ENCODE peak calls at places on chromosomes 12 and 14, in eight cellular contexts. U is left lung, G is NB4, A is spleen, Z is upper lobe of left lung, V is keratinocyte, D is mammary epithelial cell, R is HFFc6. H is an unnamed sample.

GRCh38 chr14:68886109-68886434 is 93.0 kb downstream of the ACTN1 start:
- DNase-seq in Z (no peak), V (no peak), A (no peak), U (peak; percentile 26), G (no peak), R (no peak), D (no peak), H (no peak)

GRCh38 chr12:113186033-113186365 is 478 bp downstream of the RITA1 start:
- DNase-seq in Z (no peak), A (no peak), V (no peak), D (no peak), R (peak; percentile 28), U (no peak), G (peak; percentile 60), H (no peak)

GRCh38 chr12:5973461-5974115 is 28.5 kb upstream of the ANO2 start:
- DNase-seq in U (no peak), R (no peak), Z (no peak), D (no peak), A (no peak), V (no peak), G (no peak), H (no peak)

GRCh38 chr14:104370256-104370870 is 209.2 kb upstream of the C14orf180 start:
- DNase-seq in G (peak; percentile 23), D (no peak), Z (no peak), R (no peak), A (no peak), V (no peak), U (no peak), H (peak; percentile 68)

GRCh38 chr14:97413991-97414717 is 617.0 kb downstream of the VRK1 start:
- DNase-seq in V (no peak), A (no peak), U (no peak), Z (no peak), R (no peak), G (no peak), D (no peak), H (no peak)

GRCh38 chr12:55742719-55743130 is at the start of gene GDF11:
- DNase-seq in U (peak; percentile 75), Z (peak; percentile 81), A (peak; percentile 92), V (no peak), D (peak; percentile 67), R (peak; percentile 72), G (peak; percentile 84), H (peak; percentile 94)

GRCh38 chr14:61323970-61324369 is 2.6 kb downstream of the PRKCH start:
- DNase-seq in A (no peak), Z (no peak), D (no peak), U (no peak), G (no peak), V (no peak), R (no peak), H (no peak)

GRCh38 chr14:95047754-95048153 is 109.6 kb downstream of the DICER1 start:
- DNase-seq in D (no peak), G (no peak), V (no peak), Z (peak; percentile 11), A (peak; percentile 31), U (peak; percentile 10), R (no peak), H (no peak)

GRCh38 chr14:65019944-65020566 is 33.4 kb downstream of the FNTB start:
- DNase-seq in Z (no peak), A (no peak), R (peak; percentile 85), U (no peak), D (peak; percentile 62), G (peak; percentile 79), V (no peak), H (no peak)

GRCh38 chr14:100271247-100271939 is 32.4 kb downstream of the YY1 start:
- DNase-seq in Z (peak; percentile 50), D (peak; percentile 24), A (no peak), U (no peak), G (peak; percentile 37), R (no peak), V (no peak), H (no peak)

GRCh38 chr12:109841356-109841755 is 8.2 kb upstream of the TRPV4 start:
- DNase-seq in R (no peak), U (no peak), Z (no peak), G (no peak), A (no peak), D (no peak), V (no peak), H (no peak)

GRCh38 chr14:52253503-52253902 is 14.0 kb upstream of the PTGDR start:
- DNase-seq in U (no peak), G (no peak), Z (no peak), V (no peak), A (no peak), R (no peak), D (no peak), H (no peak)

GRCh38 chr14:33056213-33056612 is 117.5 kb downstream of the NPAS3 start:
- DNase-seq in V (no peak), D (no peak), G (no peak), R (no peak), Z (no peak), U (no peak), A (no peak), H (no peak)

GRCh38 chr14:75283162-75283883 is 4.7 kb downstream of the FOS start:
- DNase-seq in V (no peak), G (peak; percentile 72), D (peak; percentile 44), A (peak; percentile 76), R (peak; percentile 84), U (peak; percentile 69), Z (peak; percentile 75), H (no peak)

GRCh38 chr12:68374315-68374982 is 42.3 kb upstream of the MDM1 start:
- DNase-seq in D (peak; percentile 17), A (no peak), V (no peak), G (no peak), U (no peak), R (no peak), Z (no peak), H (no peak)

GRCh38 chr14:100031506-100032281 is 33.5 kb upstream of the EVL start:
- DNase-seq in R (peak; percentile 97), A (no peak), G (peak; percentile 80), Z (peak; percentile 59), U (peak; percentile 39), D (peak; percentile 97), V (peak; percentile 80), H (no peak)

GRCh38 chr12:121905746-121906145 is 12.6 kb upstream of the CFAP251 start:
- DNase-seq in A (no peak), R (peak; percentile 59), U (no peak), D (peak; percentile 20), G (no peak), V (no peak), Z (no peak), H (no peak)

GRCh38 chr12:112322882-112323547 is 59.2 kb downstream of the HECTD4 start:
- DNase-seq in G (no peak), D (peak; percentile 21), U (no peak), R (no peak), A (no peak), V (no peak), Z (no peak), H (no peak)

GRCh38 chr12:21773263-21773741 is 1.2 kb downstream of the KCNJ8 start:
- DNase-seq in R (no peak), D (no peak), Z (peak; percentile 63), G (peak; percentile 44), A (no peak), U (peak; percentile 50), V (no peak), H (peak; percentile 78)
- TF ChIP-seq CTCF in R (peak; percentile 44), D (no peak), Z (no peak), G (peak; percentile 54), A (no peak), U (no peak), V (peak; percentile 47), H (no peak)

GRCh38 chr12:41274643-41275042 is 86.5 kb downstream of the PDZRN4 start:
- DNase-seq in A (no peak), U (no peak), G (no peak), V (no peak), R (no peak), D (no peak), Z (no peak), H (no peak)

GRCh38 chr12:41277019-41277770 is 89.1 kb downstream of the PDZRN4 start:
- DNase-seq in R (peak; percentile 36), Z (no peak), U (no peak), G (peak; percentile 60), V (no peak), A (no peak), D (peak; percentile 9), H (no peak)
- TF ChIP-seq CTCF in R (peak; percentile 84), Z (peak; percentile 24), U (peak; percentile 47), G (peak; percentile 57), V (peak; percentile 55), A (peak; percentile 12), D (peak; percentile 66), H (peak; percentile 62)

GRCh38 chr12:24780969-24781368 is 167.9 kb downstream of the BCAT1 start:
- DNase-seq in V (no peak), A (no peak), G (peak; percentile 44), Z (no peak), U (no peak), R (peak; percentile 22), D (peak; percentile 4), H (no peak)

GRCh38 chr12:24773996-24774395 is 174.9 kb downstream of the BCAT1 start:
- DNase-seq in V (no peak), Z (no peak), D (no peak), G (no peak), R (no peak), A (no peak), U (no peak), H (no peak)

GRCh38 chr12:24778486-24779304 is 170.2 kb downstream of the BCAT1 start:
- DNase-seq in U (no peak), A (no peak), R (peak; percentile 17), G (peak; percentile 69), D (peak; percentile 28), V (no peak), Z (no peak), H (no peak)

GRCh38 chr12:24777359-24777758 is 171.5 kb downstream of the BCAT1 start:
- DNase-seq in A (no peak), D (no peak), G (no peak), Z (no peak), U (no peak), R (no peak), V (no peak), H (no peak)

DNA sequence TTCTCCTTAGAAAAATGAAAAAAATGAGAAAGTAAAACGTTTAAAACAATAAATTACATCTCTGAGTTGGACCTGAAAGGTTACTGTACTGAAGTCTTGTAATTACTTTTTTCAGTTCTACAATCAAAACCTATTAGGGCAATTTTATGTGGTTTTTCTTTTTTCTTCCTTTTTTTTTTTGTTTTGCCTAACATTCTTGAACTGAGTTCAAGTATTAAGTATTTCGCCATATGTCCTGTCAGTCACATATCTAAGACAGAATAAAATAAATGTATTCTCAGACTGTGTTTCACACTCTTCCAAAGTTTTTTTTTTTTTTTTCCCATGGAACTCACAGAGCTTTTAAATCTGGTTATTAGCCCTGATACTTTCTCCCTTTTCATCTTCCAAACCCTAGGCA is 172.0 kb downstream of the BCAT1 start:
- DNase-seq in G (no peak), R (no peak), V (no peak), U (no peak), D (no peak), Z (no peak), A (no peak), H (no peak)
- TF ChIP-seq CTCF in G (no peak), R (no peak), V (no peak), U (no peak), D (no peak), Z (no peak), A (no peak), H (no peak)

DNA sequence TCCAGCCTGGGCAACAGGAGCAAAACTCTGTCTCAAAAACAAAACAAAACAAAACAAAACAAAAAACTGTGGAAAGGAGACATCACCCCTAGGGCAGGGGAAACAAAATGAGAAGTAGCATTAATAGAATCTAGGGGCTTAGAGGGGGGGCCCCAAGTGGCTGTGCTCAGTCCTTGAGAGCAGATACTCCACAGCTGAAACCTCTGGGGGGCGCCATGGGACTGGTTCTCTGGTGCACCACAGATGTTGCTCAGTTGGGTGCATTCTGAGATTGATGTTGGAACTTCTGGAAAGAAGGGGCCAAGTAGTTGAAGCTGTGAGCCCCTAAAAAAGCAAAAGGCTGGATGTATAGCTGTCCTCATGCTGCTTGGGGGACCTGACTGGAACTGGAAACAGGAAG is 11.8 kb upstream of the SYNE2 start:
- DNase-seq in G (no peak), R (no peak), A (peak; percentile 77), U (peak; percentile 35), D (no peak), V (no peak), Z (peak; percentile 26), H (no peak)
- TF ChIP-seq CTCF in G (no peak), R (peak; percentile 50), A (no peak), U (no peak), D (peak; percentile 29), V (peak; percentile 56), Z (no peak), H (peak; percentile 18)

H was measured in kidney.